ENCODE peak calls at places on chromosomes 16 and 17, in eight cellular contexts. One of them, this sample, is unnamed.
A peak's percentile ranks its signal among the peaks of the same experiment; 100 is the strongest.

GRCh38 chr17:82932146-82933005 is 92.6 kb upstream of the ZNF750 start:
- DNase-seq in heart right ventricle: no peak
- DNase-seq in tibial artery: peak; percentile 54
- DNase-seq in GM23248: peak; percentile 77
- DNase-seq in CD8-positive, alpha-beta T cell: no peak
- DNase-seq in NCI-H1417: no peak
- DNase-seq in uterus: peak; percentile 11
- DNase-seq in kidney: peak; percentile 45
- DNase-seq in this sample: no peak

GRCh38 chr16:71367243-71367976 is 8.9 kb downstream of the CALB2 start:
- DNase-seq in heart right ventricle: no peak
- DNase-seq in tibial artery: no peak
- DNase-seq in GM23248: peak; percentile 70
- DNase-seq in CD8-positive, alpha-beta T cell: no peak
- DNase-seq in NCI-H1417: no peak
- DNase-seq in uterus: no peak
- DNase-seq in kidney: no peak
- DNase-seq in this sample: peak; percentile 88

GRCh38 chr17:4839965-4840892 is 7.1 kb downstream of the MINK1 start:
- DNase-seq in heart right ventricle: no peak
- DNase-seq in tibial artery: no peak
- DNase-seq in GM23248: no peak
- DNase-seq in CD8-positive, alpha-beta T cell: no peak
- DNase-seq in NCI-H1417: no peak
- DNase-seq in uterus: no peak
- DNase-seq in kidney: no peak
- DNase-seq in this sample: no peak

GRCh38 chr16:7405166-7405565 is 72.5 kb downstream of the RBFOX1 start:
- DNase-seq in heart right ventricle: peak; percentile 50
- DNase-seq in tibial artery: no peak
- DNase-seq in GM23248: no peak
- DNase-seq in CD8-positive, alpha-beta T cell: no peak
- DNase-seq in NCI-H1417: peak; percentile 4
- DNase-seq in uterus: no peak
- DNase-seq in kidney: no peak
- DNase-seq in this sample: no peak

GRCh38 chr17:74484066-74484465 is 17.6 kb downstream of the CD300A start:
- DNase-seq in heart right ventricle: no peak
- DNase-seq in tibial artery: peak; percentile 31
- DNase-seq in GM23248: no peak
- DNase-seq in CD8-positive, alpha-beta T cell: no peak
- DNase-seq in NCI-H1417: no peak
- DNase-seq in uterus: no peak
- DNase-seq in kidney: no peak
- DNase-seq in this sample: no peak

GRCh38 chr17:77637807-77638182 is 320.7 kb upstream of the TNRC6C start:
- DNase-seq in heart right ventricle: no peak
- DNase-seq in tibial artery: no peak
- DNase-seq in GM23248: no peak
- DNase-seq in CD8-positive, alpha-beta T cell: no peak
- DNase-seq in NCI-H1417: no peak
- DNase-seq in uterus: no peak
- DNase-seq in kidney: no peak
- DNase-seq in this sample: no peak

GRCh38 chr17:72362466-72363335 is 241.9 kb downstream of the SOX9 start:
- DNase-seq in heart right ventricle: no peak
- DNase-seq in tibial artery: no peak
- DNase-seq in GM23248: peak; percentile 93
- DNase-seq in CD8-positive, alpha-beta T cell: no peak
- DNase-seq in NCI-H1417: no peak
- DNase-seq in uterus: no peak
- DNase-seq in kidney: no peak
- DNase-seq in this sample: no peak

GRCh38 chr16:62010186-62010585 is 26.1 kb downstream of the CDH8 start:
- DNase-seq in heart right ventricle: no peak
- DNase-seq in tibial artery: no peak
- DNase-seq in GM23248: no peak
- DNase-seq in CD8-positive, alpha-beta T cell: no peak
- DNase-seq in NCI-H1417: no peak
- DNase-seq in uterus: no peak
- DNase-seq in kidney: no peak
- DNase-seq in this sample: no peak

GRCh38 chr16:84072014-84072413 is 29.4 kb upstream of the SLC38A8 start:
- DNase-seq in heart right ventricle: no peak
- DNase-seq in tibial artery: no peak
- DNase-seq in GM23248: no peak
- DNase-seq in CD8-positive, alpha-beta T cell: no peak
- DNase-seq in NCI-H1417: no peak
- DNase-seq in uterus: no peak
- DNase-seq in kidney: no peak
- DNase-seq in this sample: no peak

GRCh38 chr16:2964416-2965223 is 545 bp downstream of the KREMEN2 start:
- DNase-seq in heart right ventricle: no peak
- DNase-seq in tibial artery: no peak
- DNase-seq in GM23248: peak; percentile 32
- DNase-seq in CD8-positive, alpha-beta T cell: no peak
- DNase-seq in NCI-H1417: peak; percentile 74
- DNase-seq in uterus: no peak
- DNase-seq in kidney: peak; percentile 80
- DNase-seq in this sample: peak; percentile 98

This sample was measured in 8988T.